ENCODE peak calls at places on chromosome 11, in eight cellular contexts. I, A, C, P, B, X, D and U are unnamed samples.

GRCh38 chr11:75557649-75558494 is 4.2 kb upstream of the SERPINH1 start:
- DNase-seq in C (no peak), D (no peak), A (peak), P (no peak), X (no peak), B (peak), I (peak), U (no peak)

GRCh38 chr11:57434640-57435546 is 8.0 kb upstream of the SLC43A3 start:
- DNase-seq in C (no peak), D (no peak), X (no peak), I (no peak), P (no peak), B (peak), A (peak), U (no peak)

GRCh38 chr11:68692881-68693483 is 8.6 kb downstream of the GAL start:
- DNase-seq in P (no peak), B (no peak), I (no peak), C (no peak), A (no peak), X (no peak), D (no peak), U (no peak)

GRCh38 chr11:45098929-45099328 is 47.5 kb upstream of the PRDM11 start:
- DNase-seq in A (no peak), B (no peak), P (no peak), D (no peak), I (no peak), C (no peak), X (no peak), U (no peak)

GRCh38 chr11:76626921-76627391 is 43.6 kb downstream of the LRRC32 start:
- DNase-seq in D (peak), I (no peak), X (no peak), B (peak), P (peak), A (no peak), C (no peak), U (peak)

GRCh38 chr11:67371549-67372231 is 1.7 kb downstream of the CLCF1 start:
- DNase-seq in D (peak), P (peak), B (peak), X (peak), A (no peak), I (peak), C (no peak), U (peak)

GRCh38 chr11:107014871-107015270 is 3.4 kb downstream of the GUCY1A2 start:
- DNase-seq in D (no peak), X (no peak), B (peak), P (no peak), A (no peak), I (no peak), C (no peak), U (no peak)

GRCh38 chr11:94897330-94897768 is 76.0 kb downstream of the CWC15 start:
- DNase-seq in X (peak), C (peak), P (no peak), D (no peak), B (peak), A (no peak), I (no peak), U (peak)

GRCh38 chr11:19756675-19757475 is 44.2 kb downstream of the NAV2 start:
- DNase-seq in D (no peak), X (no peak), I (peak), A (no peak), P (no peak), C (no peak), B (no peak), U (no peak)

GRCh38 chr11:119496453-119496852 is 73.5 kb upstream of the THY1 start:
- DNase-seq in C (no peak), B (no peak), I (no peak), D (no peak), A (no peak), X (no peak), P (no peak), U (no peak)

GRCh38 chr11:81005595-81005994 is 1564.8 kb upstream of the TENM4 start:
- DNase-seq in P (no peak), A (peak), I (no peak), B (peak), D (no peak), X (no peak), C (no peak), U (no peak)

GRCh38 chr11:95284057-95285052 is 53.4 kb upstream of the SESN3 start:
- DNase-seq in D (no peak), P (no peak), A (no peak), C (no peak), I (no peak), B (no peak), X (no peak), U (no peak)

GRCh38 chr11:116650052-116650451 is 122.7 kb downstream of the BUD13 start:
- DNase-seq in D (no peak), I (no peak), A (no peak), X (no peak), P (no peak), B (no peak), C (no peak), U (no peak)

GRCh38 chr11:33574366-33574765 is 126.3 kb downstream of the C11orf91 start:
- DNase-seq in B (no peak), A (no peak), I (no peak), P (no peak), D (no peak), C (no peak), X (no peak), U (no peak)

GRCh38 chr11:10561947-10562346 is 6.5 kb downstream of the LYVE1 start:
- DNase-seq in B (no peak), I (no peak), D (no peak), P (no peak), A (no peak), X (no peak), C (no peak), U (no peak)

GRCh38 chr11:45092901-45093760 is 53.3 kb upstream of the PRDM11 start:
- DNase-seq in B (peak), D (no peak), X (no peak), P (no peak), C (no peak), A (no peak), I (no peak), U (no peak)

GRCh38 chr11:30377347-30377746 is 54.4 kb downstream of the ARL14EP start:
- DNase-seq in D (no peak), C (no peak), I (no peak), B (no peak), P (no peak), A (no peak), X (no peak), U (no peak)

GRCh38 chr11:105078283-105078682 is 33.1 kb upstream of the CARD16 start:
- DNase-seq in B (no peak), X (no peak), C (no peak), D (no peak), I (no peak), P (no peak), A (no peak), U (no peak)

GRCh38 chr11:122246885-122247284 is 130.9 kb upstream of the BLID start:
- DNase-seq in B (no peak), X (no peak), D (no peak), I (no peak), C (no peak), A (no peak), P (no peak), U (no peak)

GRCh38 chr11:76783901-76784813 is 1.0 kb downstream of the TSKU start:
- DNase-seq in D (no peak), I (peak), X (peak), C (no peak), B (peak), A (no peak), P (no peak), U (no peak)

GRCh38 chr11:77027275-77027674 is 6.9 kb upstream of the B3GNT6 start:
- DNase-seq in B (peak), C (no peak), I (no peak), P (no peak), D (no peak), X (no peak), A (no peak), U (no peak)

GRCh38 chr11:2345050-2345449 is 32.1 kb upstream of the CD81 start:
- DNase-seq in D (no peak), I (no peak), P (no peak), B (no peak), A (no peak), C (no peak), X (no peak), U (no peak)

GRCh38 chr11:112525844-112526590 is 265.4 kb upstream of the PLET1 start:
- DNase-seq in P (no peak), I (no peak), C (no peak), A (no peak), D (no peak), B (no peak), X (no peak), U (no peak)

GRCh38 chr11:15720460-15720859 is 605.7 kb downstream of the INSC start:
- DNase-seq in D (no peak), C (no peak), A (no peak), X (no peak), P (no peak), I (no peak), B (no peak), U (no peak)

GRCh38 chr11:71281901-71282300 is 29.5 kb upstream of the SHANK2 start:
- DNase-seq in B (no peak), P (no peak), C (no peak), I (no peak), D (no peak), A (no peak), X (no peak), U (no peak)

GRCh38 chr11:12149672-12150225 is 39.4 kb downstream of the MICAL2 start:
- DNase-seq in I (no peak), B (no peak), C (no peak), D (no peak), A (no peak), X (no peak), P (no peak), U (peak)

GRCh38 chr11:31804439-31805036 is 6.6 kb downstream of the PAX6 start:
- DNase-seq in I (no peak), D (no peak), B (no peak), A (no peak), C (no peak), X (peak), P (no peak), U (peak)

GRCh38 chr11:26753738-26754504 is 32.1 kb upstream of the SLC5A12 start:
- DNase-seq in P (no peak), A (peak), D (no peak), X (peak), I (peak), C (no peak), B (peak), U (no peak)

GRCh38 chr11:75814369-75814685 is 683 bp upstream of the UVRAG start:
- DNase-seq in P (no peak), X (no peak), B (no peak), A (no peak), D (no peak), I (no peak), C (no peak), U (no peak)

GRCh38 chr11:69372589-69373250 is 78.8 kb downstream of the MYEOV start:
- DNase-seq in B (no peak), P (no peak), X (no peak), A (no peak), D (peak), I (peak), C (no peak), U (no peak)

GRCh38 chr11:120031612-120032600 is 106.0 kb downstream of the TRIM29 start:
- DNase-seq in C (no peak), X (no peak), D (no peak), A (no peak), I (no peak), B (no peak), P (no peak), U (no peak)

GRCh38 chr11:17506314-17506713 is 29.7 kb upstream of the ABCC8 start:
- DNase-seq in C (no peak), D (no peak), A (no peak), P (no peak), B (no peak), I (no peak), X (no peak), U (no peak)

GRCh38 chr11:46969379-46969778 is 32.8 kb downstream of the CSTPP1 start:
- DNase-seq in B (no peak), D (no peak), C (no peak), X (no peak), A (no peak), I (no peak), P (no peak), U (no peak)

GRCh38 chr11:44727373-44728084 is 767 bp downstream of the TSPAN18 start:
- DNase-seq in X (peak), D (peak), C (peak), A (peak), B (peak), I (peak), P (peak), U (peak)

GRCh38 chr11:57775474-57775873 is 13.9 kb downstream of the CTNND1 start:
- DNase-seq in X (no peak), B (peak), C (no peak), D (no peak), P (no peak), A (no peak), I (no peak), U (no peak)

GRCh38 chr11:124277207-124277606 is 21.0 kb downstream of the OR8G5 start:
- DNase-seq in B (no peak), P (no peak), I (no peak), X (no peak), D (no peak), C (no peak), A (no peak), U (no peak)

GRCh38 chr11:65777821-65778361 is 2.9 kb downstream of the AP5B1 start:
- DNase-seq in D (no peak), I (no peak), A (no peak), C (no peak), X (no peak), P (no peak), B (no peak), U (no peak)

GRCh38 chr11:66842896-66843775 is at the start of gene RCE1:
- DNase-seq in X (peak), P (peak), I (peak), D (peak), B (peak), C (peak), A (peak), U (peak)